ENCODE peak calls at places on chromosomes 7 and 10, in five cellular contexts. One of them, this sample, is unnamed.

GRCh38 chr10:31947144-31947926 is 18.7 kb upstream of the ARHGAP12 start:
- DNase-seq in neural crest cell: no peak
- DNase-seq in mammary epithelial cell: peak
- DNase-seq in Calu3: peak
- DNase-seq in foreskin fibroblast: peak
- DNase-seq in this sample: no peak

GRCh38 chr10:60611291-60611747 is 167.0 kb upstream of the CDK1 start:
- DNase-seq in Calu3: peak
- DNase-seq in mammary epithelial cell: peak
- DNase-seq in foreskin fibroblast: peak
- DNase-seq in neural crest cell: no peak
- DNase-seq in this sample: no peak

GRCh38 chr7:149883452-149883861 is 9.7 kb downstream of the ATP6V0E2 start:
- DNase-seq in neural crest cell: peak
- DNase-seq in foreskin fibroblast: peak
- DNase-seq in Calu3: peak
- DNase-seq in mammary epithelial cell: peak
- DNase-seq in this sample: peak

GRCh38 chr10:48572414-48572813 is 32.5 kb downstream of the ARHGAP22 start:
- DNase-seq in Calu3: no peak
- DNase-seq in neural crest cell: no peak
- DNase-seq in foreskin fibroblast: peak
- DNase-seq in mammary epithelial cell: peak
- DNase-seq in this sample: no peak

GRCh38 chr10:95505084-95505610 is 56.0 kb downstream of the SORBS1 start:
- DNase-seq in foreskin fibroblast: no peak
- DNase-seq in mammary epithelial cell: no peak
- DNase-seq in Calu3: no peak
- DNase-seq in neural crest cell: no peak
- DNase-seq in this sample: no peak

GRCh38 chr7:33054261-33054964 is 8.2 kb downstream of the NT5C3A start:
- DNase-seq in neural crest cell: no peak
- DNase-seq in mammary epithelial cell: peak
- DNase-seq in foreskin fibroblast: no peak
- DNase-seq in Calu3: no peak
- DNase-seq in this sample: no peak

GRCh38 chr10:46531737-46532136 is 24.7 kb downstream of the GPRIN2 start:
- DNase-seq in foreskin fibroblast: no peak
- DNase-seq in Calu3: no peak
- DNase-seq in neural crest cell: no peak
- DNase-seq in mammary epithelial cell: no peak
- DNase-seq in this sample: no peak

GRCh38 chr7:149005427-149006344 is 22.6 kb downstream of the PDIA4 start:
- DNase-seq in mammary epithelial cell: peak
- DNase-seq in neural crest cell: peak
- DNase-seq in Calu3: peak
- DNase-seq in foreskin fibroblast: peak
- DNase-seq in this sample: peak

GRCh38 chr10:62907470-62908212 is 91.5 kb upstream of the EGR2 start:
- DNase-seq in foreskin fibroblast: no peak
- DNase-seq in Calu3: no peak
- DNase-seq in mammary epithelial cell: no peak
- DNase-seq in neural crest cell: no peak
- DNase-seq in this sample: no peak

GRCh38 chr10:103652599-103653281 is 159.2 kb downstream of the NEURL1 start:
- DNase-seq in neural crest cell: no peak
- DNase-seq in mammary epithelial cell: no peak
- DNase-seq in Calu3: no peak
- DNase-seq in foreskin fibroblast: no peak
- DNase-seq in this sample: no peak

GRCh38 chr10:86163522-86164215 is 202.9 kb downstream of the GRID1 start:
- DNase-seq in neural crest cell: no peak
- DNase-seq in foreskin fibroblast: no peak
- DNase-seq in mammary epithelial cell: no peak
- DNase-seq in Calu3: no peak
- DNase-seq in this sample: no peak

GRCh38 chr10:80767940-80768339 is 230.2 kb downstream of the SH2D4B start:
- DNase-seq in neural crest cell: no peak
- DNase-seq in foreskin fibroblast: no peak
- DNase-seq in mammary epithelial cell: no peak
- DNase-seq in Calu3: no peak
- DNase-seq in this sample: no peak

GRCh38 chr10:33330543-33331019 is 3.9 kb downstream of the NRP1 start:
- DNase-seq in neural crest cell: peak
- DNase-seq in Calu3: peak
- DNase-seq in mammary epithelial cell: peak
- DNase-seq in foreskin fibroblast: peak
- DNase-seq in this sample: peak

GRCh38 chr10:22135591-22135990 is 82.2 kb downstream of the EBLN1 start:
- DNase-seq in foreskin fibroblast: no peak
- DNase-seq in Calu3: no peak
- DNase-seq in mammary epithelial cell: no peak
- DNase-seq in neural crest cell: no peak
- DNase-seq in this sample: no peak

GRCh38 chr10:44911081-44911540 is at the start of gene TMEM72:
- DNase-seq in Calu3: peak
- DNase-seq in neural crest cell: no peak
- DNase-seq in foreskin fibroblast: no peak
- DNase-seq in mammary epithelial cell: no peak
- DNase-seq in this sample: no peak

GRCh38 chr7:83684928-83685327 is 36.0 kb upstream of the SEMA3E start:
- DNase-seq in neural crest cell: no peak
- DNase-seq in Calu3: peak
- DNase-seq in mammary epithelial cell: peak
- DNase-seq in foreskin fibroblast: no peak
- DNase-seq in this sample: no peak

GRCh38 chr7:151518781-151519044 is 982 bp downstream of the RHEB start:
- DNase-seq in mammary epithelial cell: no peak
- DNase-seq in Calu3: no peak
- DNase-seq in neural crest cell: no peak
- DNase-seq in foreskin fibroblast: no peak
- DNase-seq in this sample: no peak

GRCh38 chr10:71780161-71780560 is 6.8 kb upstream of the VSIR start:
- DNase-seq in Calu3: no peak
- DNase-seq in neural crest cell: no peak
- DNase-seq in foreskin fibroblast: no peak
- DNase-seq in mammary epithelial cell: no peak
- DNase-seq in this sample: no peak

GRCh38 chr10:31906039-31906438 is 22.6 kb downstream of the ARHGAP12 start:
- DNase-seq in mammary epithelial cell: no peak
- DNase-seq in neural crest cell: no peak
- DNase-seq in Calu3: no peak
- DNase-seq in foreskin fibroblast: peak
- DNase-seq in this sample: no peak

GRCh38 chr10:47253651-47254375 is 46.2 kb upstream of the GDF10 start:
- DNase-seq in neural crest cell: no peak
- DNase-seq in foreskin fibroblast: no peak
- DNase-seq in mammary epithelial cell: no peak
- DNase-seq in Calu3: no peak
- DNase-seq in this sample: no peak

GRCh38 chr7:86708334-86708733 is 64.6 kb downstream of the GRM3 start:
- DNase-seq in Calu3: no peak
- DNase-seq in foreskin fibroblast: no peak
- DNase-seq in neural crest cell: no peak
- DNase-seq in mammary epithelial cell: no peak
- DNase-seq in this sample: no peak

GRCh38 chr10:122192142-122192541 is 79.0 kb upstream of the BTBD16 start:
- DNase-seq in foreskin fibroblast: no peak
- DNase-seq in mammary epithelial cell: no peak
- DNase-seq in neural crest cell: peak
- DNase-seq in Calu3: no peak
- DNase-seq in this sample: no peak

GRCh38 chr7:76386691-76387260 is 22.7 kb downstream of the SSC4D start:
- DNase-seq in mammary epithelial cell: no peak
- DNase-seq in neural crest cell: no peak
- DNase-seq in foreskin fibroblast: peak
- DNase-seq in Calu3: no peak
- DNase-seq in this sample: no peak

GRCh38 chr7:141073641-141074161 is at the start of gene TMEM178B:
- DNase-seq in Calu3: peak
- DNase-seq in foreskin fibroblast: peak
- DNase-seq in mammary epithelial cell: no peak
- DNase-seq in neural crest cell: peak
- DNase-seq in this sample: peak

GRCh38 chr7:127598318-127598717 is 4.8 kb downstream of the FSCN3 start:
- DNase-seq in foreskin fibroblast: no peak
- DNase-seq in neural crest cell: no peak
- DNase-seq in Calu3: peak
- DNase-seq in mammary epithelial cell: no peak
- DNase-seq in this sample: peak

GRCh38 chr7:121447191-121447920 is 51.2 kb upstream of the FAM3C start:
- DNase-seq in foreskin fibroblast: peak
- DNase-seq in Calu3: no peak
- DNase-seq in neural crest cell: no peak
- DNase-seq in mammary epithelial cell: no peak
- DNase-seq in this sample: no peak

GRCh38 chr7:70681847-70682350 is 450.0 kb upstream of the GALNT17 start:
- DNase-seq in mammary epithelial cell: no peak
- DNase-seq in foreskin fibroblast: no peak
- DNase-seq in neural crest cell: no peak
- DNase-seq in Calu3: no peak
- DNase-seq in this sample: no peak

GRCh38 chr7:30908681-30909080 is 3.0 kb upstream of the AQP1 start:
- DNase-seq in foreskin fibroblast: no peak
- DNase-seq in mammary epithelial cell: no peak
- DNase-seq in Calu3: no peak
- DNase-seq in neural crest cell: no peak
- DNase-seq in this sample: peak

GRCh38 chr7:19747740-19748339 is 25.6 kb downstream of the TMEM196 start:
- DNase-seq in mammary epithelial cell: peak
- DNase-seq in foreskin fibroblast: peak
- DNase-seq in Calu3: peak
- DNase-seq in neural crest cell: no peak
- DNase-seq in this sample: no peak

GRCh38 chr7:128458956-128459355 is 3.3 kb downstream of the HILPDA start:
- DNase-seq in neural crest cell: no peak
- DNase-seq in Calu3: no peak
- DNase-seq in foreskin fibroblast: no peak
- DNase-seq in mammary epithelial cell: no peak
- DNase-seq in this sample: no peak

GRCh38 chr7:42689626-42690025 is 222.2 kb downstream of the C7orf25 start:
- DNase-seq in mammary epithelial cell: peak
- DNase-seq in Calu3: no peak
- DNase-seq in neural crest cell: no peak
- DNase-seq in foreskin fibroblast: no peak
- DNase-seq in this sample: no peak

GRCh38 chr7:4706384-4707032 is 24.4 kb downstream of the FOXK1 start:
- DNase-seq in mammary epithelial cell: no peak
- DNase-seq in foreskin fibroblast: no peak
- DNase-seq in Calu3: no peak
- DNase-seq in neural crest cell: no peak
- DNase-seq in this sample: peak

GRCh38 chr10:124650820-124651401 is 93.3 kb downstream of the FAM53B start:
- DNase-seq in foreskin fibroblast: no peak
- DNase-seq in neural crest cell: no peak
- DNase-seq in mammary epithelial cell: no peak
- DNase-seq in Calu3: no peak
- DNase-seq in this sample: no peak

GRCh38 chr7:98423043-98423442 is 22.2 kb upstream of the BAIAP2L1 start:
- DNase-seq in mammary epithelial cell: peak
- DNase-seq in neural crest cell: no peak
- DNase-seq in Calu3: no peak
- DNase-seq in foreskin fibroblast: peak
- DNase-seq in this sample: no peak

GRCh38 chr7:104980969-104981670 is 32.9 kb upstream of the KMT2E start:
- DNase-seq in mammary epithelial cell: peak
- DNase-seq in Calu3: no peak
- DNase-seq in foreskin fibroblast: peak
- DNase-seq in neural crest cell: no peak
- DNase-seq in this sample: no peak

GRCh38 chr7:45938626-45939302 is 17.7 kb upstream of the IGFBP3 start:
- DNase-seq in foreskin fibroblast: no peak
- DNase-seq in Calu3: no peak
- DNase-seq in neural crest cell: no peak
- DNase-seq in mammary epithelial cell: no peak
- DNase-seq in this sample: peak
- TF ChIP-seq CTCF in foreskin fibroblast: no peak
- TF ChIP-seq CTCF in Calu3: no peak
- TF ChIP-seq CTCF in neural crest cell: peak
- TF ChIP-seq CTCF in mammary epithelial cell: no peak
- TF ChIP-seq CTCF in this sample: peak

GRCh38 chr7:138645284-138645683 is 55.9 kb downstream of the SVOPL start:
- DNase-seq in mammary epithelial cell: no peak
- DNase-seq in foreskin fibroblast: no peak
- DNase-seq in Calu3: no peak
- DNase-seq in neural crest cell: no peak
- DNase-seq in this sample: no peak
- TF ChIP-seq CTCF in mammary epithelial cell: no peak
- TF ChIP-seq CTCF in foreskin fibroblast: no peak
- TF ChIP-seq CTCF in Calu3: no peak
- TF ChIP-seq CTCF in neural crest cell: no peak
- TF ChIP-seq CTCF in this sample: no peak

GRCh38 chr10:76779163-76779820 is 858.3 kb downstream of the KCNMA1 start:
- DNase-seq in mammary epithelial cell: no peak
- DNase-seq in foreskin fibroblast: peak
- DNase-seq in neural crest cell: peak
- DNase-seq in Calu3: no peak
- DNase-seq in this sample: no peak
- TF ChIP-seq CTCF in mammary epithelial cell: no peak
- TF ChIP-seq CTCF in foreskin fibroblast: no peak
- TF ChIP-seq CTCF in neural crest cell: peak
- TF ChIP-seq CTCF in Calu3: no peak
- TF ChIP-seq CTCF in this sample: no peak

GRCh38 chr7:48875300-48875916 is 48.9 kb upstream of the CDC14C start:
- DNase-seq in mammary epithelial cell: peak
- DNase-seq in Calu3: peak
- DNase-seq in neural crest cell: peak
- DNase-seq in foreskin fibroblast: no peak
- DNase-seq in this sample: peak
- TF ChIP-seq CTCF in mammary epithelial cell: peak
- TF ChIP-seq CTCF in Calu3: peak
- TF ChIP-seq CTCF in neural crest cell: peak
- TF ChIP-seq CTCF in foreskin fibroblast: no peak
- TF ChIP-seq CTCF in this sample: no peak

This sample was measured in endothelial cell.